ENCODE peak calls at places on chromosomes 5 and 9, in nine cellular contexts. P is HCT116, M is HepG2, Y is cardiac muscle cell, H is heart left ventricle, R is tibial artery, G is psoas muscle, Z is neuronal stem cell, I is Peyer's patch. D is an unnamed sample. For H3K4me1, the result is how much of the 10 kb centered on the place peaks cover.

GRCh38 chr9:110089681-110090370 is 118.1 kb downstream of the C9orf152 start:
- DNase-seq in P (no peak), M (peak), Y (no peak), H (no peak), R (no peak), G (no peak), Z (no peak), I (no peak), D (no peak)

GRCh38 chr5:102971693-102972293 is 148.1 kb downstream of the GIN1 start:
- DNase-seq in P (peak), M (peak), Y (peak), H (no peak), R (no peak), G (no peak), Z (no peak), I (no peak), D (peak)

GRCh38 chr9:108512426-108513173 is 343.2 kb downstream of the ACTL7B start:
- DNase-seq in P (no peak), M (no peak), Y (peak), H (no peak), R (no peak), G (no peak), Z (no peak), I (no peak), D (no peak)

GRCh38 chr5:76269259-76269958 is 133.7 kb upstream of the IQGAP2 start:
- DNase-seq in P (no peak), M (no peak), Y (no peak), H (no peak), R (no peak), G (no peak), Z (no peak), I (no peak), D (no peak)

GRCh38 chr9:21542780-21543179 is 60.7 kb upstream of the IFNE start:
- DNase-seq in P (no peak), M (no peak), Y (no peak), H (no peak), R (no peak), G (no peak), Z (no peak), I (no peak), D (no peak)

GRCh38 chr9:109416135-109416706 is 81.9 kb downstream of the PTPN3 start:
- DNase-seq in P (no peak), M (no peak), Y (no peak), H (no peak), R (no peak), G (no peak), Z (no peak), I (no peak), D (no peak)

GRCh38 chr5:159178978-159179377 is 30.4 kb downstream of the RNF145 start:
- DNase-seq in P (peak), M (peak), Y (no peak), H (no peak), R (no peak), G (no peak), Z (no peak), I (no peak), D (peak)

GRCh38 chr5:174895360-174895759 is 171.0 kb downstream of the MSX2 start:
- DNase-seq in P (peak), M (no peak), Y (no peak), H (no peak), R (no peak), G (no peak), Z (no peak), I (no peak), D (no peak)

GRCh38 chr9:69755205-69755604 is 4.6 kb downstream of the PTAR1 start:
- DNase-seq in P (no peak), M (peak), Y (no peak), H (no peak), R (no peak), G (no peak), Z (no peak), I (no peak), D (no peak)

GRCh38 chr5:137144656-137145055 is 354.5 kb downstream of the SPOCK1 start:
- DNase-seq in P (no peak), M (no peak), Y (peak), H (no peak), R (peak), G (no peak), Z (no peak), I (no peak), D (no peak)

GRCh38 chr5:177122566-177122965 is 11.0 kb upstream of the NSD1 start:
- DNase-seq in P (no peak), M (no peak), Y (no peak), H (no peak), R (no peak), G (no peak), Z (no peak), I (no peak), D (no peak)

GRCh38 chr9:76873056-76873792 is 32.7 kb downstream of the PRUNE2 start:
- DNase-seq in P (no peak), M (no peak), Y (peak), H (no peak), R (peak), G (peak), Z (peak), I (no peak), D (no peak)

GRCh38 chr9:89006308-89006707 is 15.0 kb downstream of the S1PR3 start:
- DNase-seq in P (no peak), M (no peak), Y (peak), H (no peak), R (no peak), G (no peak), Z (no peak), I (no peak), D (no peak)

GRCh38 chr9:115978739-115979138 is 174.9 kb upstream of the PAPPA start:
- DNase-seq in P (no peak), M (peak), Y (no peak), H (no peak), R (no peak), G (no peak), Z (no peak), I (no peak), D (no peak)

GRCh38 chr5:14158890-14159666 is 15.9 kb downstream of the TRIO start:
- DNase-seq in P (no peak), M (no peak), Y (no peak), H (no peak), R (no peak), G (no peak), Z (no peak), I (no peak), D (no peak)

GRCh38 chr5:74041913-74042312 is 415.9 kb downstream of the ARHGEF28 start:
- DNase-seq in P (no peak), M (no peak), Y (no peak), H (no peak), R (no peak), G (no peak), Z (no peak), I (no peak), D (no peak)

GRCh38 chr5:74938250-74938649 is 72.1 kb upstream of the FAM169A start:
- DNase-seq in P (no peak), M (no peak), Y (no peak), H (no peak), R (no peak), G (no peak), Z (no peak), I (no peak), D (no peak)

GRCh38 chr5:175659546-175660248 is 1.8 kb downstream of the HRH2 start:
- DNase-seq in P (no peak), M (no peak), Y (no peak), H (no peak), R (peak), G (no peak), Z (no peak), I (no peak), D (no peak)

GRCh38 chr5:16457853-16458252 is 7.7 kb downstream of the ZNF622 start:
- DNase-seq in P (no peak), M (no peak), Y (no peak), H (no peak), R (no peak), G (no peak), Z (no peak), I (no peak), D (no peak)

GRCh38 chr9:83633260-83633659 is 10.3 kb downstream of the IDNK start:
- DNase-seq in P (no peak), M (no peak), Y (no peak), H (no peak), R (no peak), G (no peak), Z (no peak), I (no peak), D (no peak)

GRCh38 chr5:134145779-134146581 is 30.8 kb downstream of the SKP1 start:
- DNase-seq in P (peak), M (peak), Y (peak), H (peak), R (peak), G (peak), Z (peak), I (peak), D (peak)

GRCh38 chr5:168877132-168877895 is 298.1 kb upstream of the PANK3 start:
- DNase-seq in P (no peak), M (peak), Y (no peak), H (no peak), R (no peak), G (no peak), Z (no peak), I (no peak), D (no peak)

GRCh38 chr9:21611896-21612295 is 129.8 kb upstream of the IFNE start:
- DNase-seq in P (peak), M (no peak), Y (no peak), H (no peak), R (no peak), G (no peak), Z (no peak), I (no peak), D (peak)

GRCh38 chr9:130453487-130453886 is 8.7 kb downstream of the ASS1 start:
- DNase-seq in P (no peak), M (peak), Y (peak), H (peak), R (no peak), G (no peak), Z (no peak), I (no peak), D (no peak)

GRCh38 chr5:38996123-38996522 is 78.1 kb downstream of the RICTOR start:
- DNase-seq in P (no peak), M (no peak), Y (peak), H (no peak), R (no peak), G (no peak), Z (no peak), I (no peak), D (no peak)

GRCh38 chr5:139171779-139172404 is 26.3 kb downstream of the SIL1 start:
- DNase-seq in P (no peak), M (no peak), Y (no peak), H (no peak), R (no peak), G (no peak), Z (no peak), I (no peak), D (no peak)

GRCh38 chr9:134231330-134231745 is 67.0 kb upstream of the RNU6ATAC start:
- DNase-seq in P (no peak), M (no peak), Y (no peak), H (no peak), R (no peak), G (peak), Z (no peak), I (no peak), D (no peak)

GRCh38 chr9:33440609-33441008 is 6.8 kb downstream of the AQP3 start:
- DNase-seq in P (no peak), M (no peak), Y (no peak), H (no peak), R (no peak), G (no peak), Z (no peak), I (no peak), D (no peak)

GRCh38 chr9:134198771-134199170 is 34.4 kb upstream of the RNU6ATAC start:
- DNase-seq in P (no peak), M (no peak), Y (no peak), H (no peak), R (no peak), G (no peak), Z (no peak), I (no peak), D (no peak)

GRCh38 chr9:4030751-4031150 is 269.1 kb downstream of the GLIS3 start:
- DNase-seq in P (no peak), M (peak), Y (no peak), H (no peak), R (no peak), G (no peak), Z (no peak), I (no peak), D (no peak)

GRCh38 chr5:97550164-97550563 is 367.1 kb upstream of the RIOK2 start:
- DNase-seq in P (no peak), M (no peak), Y (no peak), H (no peak), R (no peak), G (no peak), Z (peak), I (no peak), D (no peak)

GRCh38 chr9:78118742-78119473 is 87.3 kb upstream of the GNAQ start:
- DNase-seq in P (no peak), M (no peak), Y (no peak), H (no peak), R (no peak), G (no peak), Z (no peak), I (no peak), D (peak)

GRCh38 chr5:1493413-1493812 is 30.3 kb downstream of the LPCAT1 start:
- DNase-seq in P (no peak), M (no peak), Y (no peak), H (no peak), R (no peak), G (no peak), Z (no peak), I (no peak), D (no peak)

GRCh38 chr5:94174748-94175411 is 433.5 kb upstream of the POU5F2 start:
- DNase-seq in P (no peak), M (no peak), Y (no peak), H (no peak), R (no peak), G (no peak), Z (no peak), I (no peak), D (no peak)

GRCh38 chr5:169697976-169698375 is 60.9 kb downstream of the DOCK2 start:
- DNase-seq in P (no peak), M (no peak), Y (no peak), H (no peak), R (no peak), G (no peak), Z (no peak), I (no peak), D (no peak)

DNA sequence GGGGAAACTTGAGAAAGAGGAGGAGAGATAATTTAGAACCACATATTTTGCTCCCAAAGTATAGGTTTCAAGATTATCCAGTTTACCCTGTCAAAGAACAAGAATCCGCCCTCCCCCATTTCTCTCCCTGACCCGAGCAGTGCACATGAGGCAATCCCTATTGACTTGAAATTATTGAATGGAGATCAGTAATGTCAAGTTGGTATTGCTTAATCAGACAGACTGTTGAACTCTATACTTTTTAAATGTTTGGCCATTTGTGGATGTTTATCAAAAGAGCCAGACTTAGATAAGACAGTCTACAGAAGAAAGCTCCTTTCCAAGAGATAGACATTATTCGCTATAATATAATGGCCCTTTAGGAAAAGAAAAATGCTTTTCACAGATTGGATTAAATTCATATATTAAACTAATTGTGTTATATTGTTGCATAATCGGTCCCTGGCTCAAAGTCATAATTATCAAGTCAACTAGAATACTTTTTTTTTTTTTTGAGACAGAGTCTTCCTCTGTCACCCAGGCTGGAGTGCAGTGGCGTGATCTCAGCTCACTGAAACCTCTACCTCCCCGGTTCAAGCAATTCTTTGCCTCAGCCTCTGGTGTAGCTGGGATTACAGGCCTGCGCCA is 5.3 kb downstream of the SLC25A25 start:
- DNase-seq in P (no peak), M (peak), Y (no peak), H (no peak), R (no peak), G (no peak), Z (no peak), I (no peak), D (no peak)
- H3K4me1 ChIP-seq in P (half or more), M (half or more), Y (under half), H (under half), R (under half), G (under half), Z (under half), I (half or more), D (under half)

GRCh38 chr9:71895122-71895521 is 15.9 kb downstream of the ABHD17B start:
- DNase-seq in P (no peak), M (no peak), Y (no peak), H (no peak), R (no peak), G (no peak), Z (no peak), I (no peak), D (no peak)

GRCh38 chr9:71896762-71897161 is 14.2 kb downstream of the ABHD17B start:
- DNase-seq in P (no peak), M (no peak), Y (no peak), H (no peak), R (no peak), G (no peak), Z (no peak), I (no peak), D (no peak)

GRCh38 chr9:71895955-71896354 is 15.0 kb downstream of the ABHD17B start:
- DNase-seq in P (no peak), M (no peak), Y (no peak), H (no peak), R (no peak), G (no peak), Z (no peak), I (no peak), D (no peak)

GRCh38 chr9:71901695-71902094 is 9.3 kb downstream of the ABHD17B start:
- DNase-seq in P (no peak), M (no peak), Y (no peak), H (no peak), R (no peak), G (no peak), Z (no peak), I (no peak), D (no peak)

DNA sequence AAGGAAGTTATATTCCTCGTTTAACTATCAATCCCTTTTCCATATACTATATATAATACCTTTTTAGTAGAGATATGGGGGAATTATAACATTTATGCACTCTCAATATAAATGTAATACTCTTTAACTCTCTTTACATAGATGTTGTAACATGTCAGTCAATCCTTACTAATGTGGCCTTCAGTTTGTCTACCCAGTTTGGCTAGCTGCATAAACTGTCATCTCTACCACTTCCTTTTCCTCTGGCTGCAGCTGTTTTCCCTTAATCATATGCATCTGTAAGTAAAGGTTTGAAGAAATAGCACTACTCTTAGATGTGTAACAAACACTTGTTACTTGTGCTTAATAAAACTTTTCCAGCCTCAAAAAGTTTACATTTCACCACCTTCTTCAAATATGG is 13.4 kb downstream of the ABHD17B start:
- DNase-seq in P (no peak), M (no peak), Y (no peak), H (no peak), R (no peak), G (no peak), Z (no peak), I (no peak), D (no peak)
- H3K4me1 ChIP-seq in P (under half), M (under half), Y (under half), H (under half), R (under half), G (half or more), Z (under half), I (under half), D (under half)

GRCh38 chr9:37370968-37371563 is 51.4 kb upstream of the GRHPR start:
- DNase-seq in P (no peak), M (no peak), Y (no peak), H (no peak), R (no peak), G (no peak), Z (no peak), I (peak), D (no peak)
- H3K4me1 ChIP-seq in P (under half), M (under half), Y (under half), H (under half), R (under half), G (under half), Z (under half), I (under half), D (under half)

GRCh38 chr9:121286973-121287721 is 19.2 kb downstream of the GSN start:
- DNase-seq in P (peak), M (peak), Y (peak), H (peak), R (peak), G (peak), Z (peak), I (no peak), D (peak)

GRCh38 chr9:121288557-121288873 is 20.6 kb downstream of the GSN start:
- DNase-seq in P (no peak), M (no peak), Y (no peak), H (no peak), R (no peak), G (no peak), Z (no peak), I (no peak), D (no peak)

GRCh38 chr9:121289554-121290370 is 21.8 kb downstream of the GSN start:
- DNase-seq in P (no peak), M (no peak), Y (no peak), H (no peak), R (peak), G (no peak), Z (no peak), I (no peak), D (no peak)

GRCh38 chr9:121286688-121286972 is 18.7 kb downstream of the GSN start:
- DNase-seq in P (no peak), M (no peak), Y (no peak), H (no peak), R (no peak), G (no peak), Z (no peak), I (no peak), D (no peak)

DNA sequence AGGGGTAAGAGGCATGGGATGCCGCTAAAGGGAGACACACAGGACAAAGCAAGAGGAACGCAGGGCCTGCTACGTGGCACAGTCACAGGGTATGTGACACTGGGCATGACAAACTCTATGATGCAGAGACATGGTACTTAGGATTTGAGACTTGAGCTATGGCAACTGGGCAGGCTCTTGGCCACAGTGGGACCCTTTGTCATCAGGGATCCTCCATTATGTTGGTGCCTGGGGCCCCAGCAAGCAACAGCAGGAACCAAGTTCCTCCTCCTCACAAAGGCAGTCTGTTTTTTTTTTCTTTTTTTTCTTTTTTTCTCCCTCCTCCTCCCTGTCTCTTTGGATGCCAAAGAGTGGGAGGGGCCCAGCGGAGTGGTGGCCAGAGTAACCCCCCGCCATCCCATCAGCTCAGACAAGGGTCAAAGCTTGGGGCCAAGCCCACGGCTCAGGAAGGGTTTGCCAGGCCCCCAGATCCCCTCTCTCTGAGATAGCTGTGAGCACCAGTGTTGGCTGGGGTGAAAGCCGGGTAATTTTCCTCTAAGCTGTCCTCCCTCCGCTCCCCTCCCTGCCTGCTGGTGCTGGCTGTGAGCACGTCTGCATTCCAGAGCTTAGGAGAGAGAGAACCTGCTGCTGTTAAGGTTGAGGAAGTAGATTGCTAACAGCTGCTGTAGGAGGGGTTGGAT is 21.1 kb downstream of the GSN start:
- DNase-seq in P (no peak), M (peak), Y (peak), H (peak), R (peak), G (peak), Z (peak), I (no peak), D (no peak)
- H3K4me1 ChIP-seq in P (half or more), M (half or more), Y (half or more), H (half or more), R (half or more), G (half or more), Z (under half), I (half or more), D (half or more)

GRCh38 chr5:141848771-141849370 is 29.3 kb downstream of the PCDH1 start:
- DNase-seq in P (no peak), M (peak), Y (no peak), H (peak), R (peak), G (peak), Z (no peak), I (peak), D (peak)
- H3K4me1 ChIP-seq in P (under half), M (under half), Y (under half), H (under half), R (under half), G (under half), Z (under half), I (under half), D (under half)

D was measured in keratinocyte.